ENCODE peak calls at places on chromosomes 1 and 21, in ten cellular contexts. L, Z, I, G, B, Y, T, O, S and J are unnamed samples.

GRCh38 chr1:40508375-40509341 is at the start of gene EXO5:
- DNase-seq in L (peak; percentile 82), Z (peak; percentile 64), I (peak; percentile 41), G (peak; percentile 93), B (peak; percentile 73), Y (peak; percentile 79), T (peak; percentile 72), O (peak; percentile 68), S (peak; percentile 61), J (peak; percentile 76)

GRCh38 chr1:203360772-203361171 is 9.8 kb upstream of the FMOD start:
- DNase-seq in L (no peak), Z (no peak), I (no peak), G (no peak), B (peak; percentile 7), Y (no peak), T (no peak), O (no peak), S (no peak), J (no peak)

GRCh38 chr1:232247669-232248068 is 382.3 kb downstream of the SIPA1L2 start:
- DNase-seq in L (no peak), Z (no peak), I (no peak), G (no peak), B (no peak), Y (no peak), T (no peak), O (no peak), S (no peak), J (no peak)

GRCh38 chr1:217482356-217483102 is 148.4 kb downstream of the GPATCH2 start:
- DNase-seq in L (peak; percentile 81), Z (no peak), I (peak; percentile 15), G (no peak), B (no peak), Y (no peak), T (peak; percentile 12), O (peak; percentile 90), S (no peak), J (no peak)

GRCh38 chr21:31509108-31510017 is 150.1 kb upstream of the SOD1 start:
- DNase-seq in L (peak; percentile 44), Z (peak; percentile 12), I (no peak), G (no peak), B (no peak), Y (peak; percentile 65), T (peak; percentile 58), O (peak; percentile 32), S (peak; percentile 12), J (peak; percentile 65)

GRCh38 chr21:27476696-27477095 is 509.8 kb upstream of the ADAMTS5 start:
- DNase-seq in L (peak; percentile 48), Z (no peak), I (no peak), G (no peak), B (peak; percentile 15), Y (no peak), T (no peak), O (peak; percentile 68), S (no peak), J (no peak)

GRCh38 chr21:29343517-29343916 is 44.8 kb downstream of the BACH1 start:
- DNase-seq in L (peak; percentile 64), Z (no peak), I (no peak), G (no peak), B (no peak), Y (no peak), T (no peak), O (peak; percentile 84), S (no peak), J (no peak)

GRCh38 chr1:181089777-181090505 is 1.4 kb downstream of the IER5 start:
- DNase-seq in L (peak; percentile 78), Z (peak; percentile 54), I (peak; percentile 34), G (peak; percentile 87), B (peak; percentile 58), Y (peak; percentile 73), T (peak; percentile 51), O (no peak), S (peak; percentile 34), J (peak; percentile 55)

GRCh38 chr21:38857152-38857825 is 51.6 kb downstream of the ETS2 start:
- DNase-seq in L (no peak), Z (no peak), I (no peak), G (no peak), B (no peak), Y (no peak), T (no peak), O (no peak), S (no peak), J (no peak)

GRCh38 chr1:44089371-44090070 is 29.1 kb upstream of the KLF17 start:
- DNase-seq in L (peak; percentile 43), Z (no peak), I (no peak), G (no peak), B (no peak), Y (no peak), T (no peak), O (peak; percentile 22), S (no peak), J (no peak)

GRCh38 chr1:11929849-11930248 is 3.6 kb upstream of the KIAA2013 start:
- DNase-seq in L (peak; percentile 87), Z (no peak), I (no peak), G (peak; percentile 87), B (peak; percentile 86), Y (no peak), T (no peak), O (peak; percentile 62), S (no peak), J (no peak)

GRCh38 chr1:10033359-10033845 is 644 bp downstream of the UBE4B start:
- DNase-seq in L (peak; percentile 36), Z (no peak), I (no peak), G (no peak), B (peak; percentile 41), Y (no peak), T (no peak), O (peak; percentile 42), S (no peak), J (no peak)

GRCh38 chr1:213122514-213122929 is 71.5 kb downstream of the RPS6KC1 start:
- DNase-seq in L (peak; percentile 37), Z (no peak), I (no peak), G (no peak), B (no peak), Y (no peak), T (no peak), O (peak; percentile 76), S (no peak), J (no peak)

GRCh38 chr1:5978452-5978851 is 13.8 kb downstream of the NPHP4 start:
- DNase-seq in L (no peak), Z (no peak), I (no peak), G (peak; percentile 67), B (peak; percentile 9), Y (no peak), T (no peak), O (no peak), S (no peak), J (no peak)

GRCh38 chr1:7573481-7573880 is 197.6 kb upstream of the VAMP3 start:
- DNase-seq in L (no peak), Z (no peak), I (no peak), G (no peak), B (no peak), Y (no peak), T (no peak), O (no peak), S (no peak), J (no peak)

GRCh38 chr21:42537106-42537742 is 23.6 kb downstream of the SLC37A1 start:
- DNase-seq in L (peak; percentile 6), Z (no peak), I (no peak), G (no peak), B (no peak), Y (peak; percentile 52), T (no peak), O (no peak), S (no peak), J (no peak)

GRCh38 chr1:204435246-204435885 is 23.7 kb upstream of the PPP1R15B start:
- DNase-seq in L (no peak), Z (no peak), I (no peak), G (no peak), B (no peak), Y (no peak), T (no peak), O (peak; percentile 91), S (no peak), J (no peak)

GRCh38 chr1:63935148-63935547 is 161.3 kb downstream of the ROR1 start:
- DNase-seq in L (peak; percentile 49), Z (no peak), I (no peak), G (no peak), B (no peak), Y (no peak), T (no peak), O (peak; percentile 55), S (no peak), J (no peak)

GRCh38 chr1:152907686-152908601 is at the start of gene IVL:
- DNase-seq in L (peak; percentile 9), Z (no peak), I (no peak), G (no peak), B (no peak), Y (no peak), T (no peak), O (no peak), S (no peak), J (no peak)

GRCh38 chr1:152000989-152001630 is 7.5 kb upstream of the S100A10 start:
- DNase-seq in L (no peak), Z (no peak), I (no peak), G (no peak), B (no peak), Y (no peak), T (no peak), O (no peak), S (no peak), J (no peak)

GRCh38 chr1:240967070-240967724 is 355.2 kb upstream of the GREM2 start:
- DNase-seq in L (peak; percentile 10), Z (no peak), I (no peak), G (no peak), B (no peak), Y (no peak), T (no peak), O (peak; percentile 30), S (no peak), J (no peak)

GRCh38 chr1:214623430-214623829 is 20.4 kb downstream of the CENPF start:
- DNase-seq in L (peak; percentile 33), Z (no peak), I (no peak), G (no peak), B (no peak), Y (no peak), T (no peak), O (peak; percentile 59), S (no peak), J (no peak)

GRCh38 chr1:41102653-41103052 is 81.1 kb upstream of the SLFNL1 start:
- DNase-seq in L (no peak), Z (no peak), I (no peak), G (no peak), B (no peak), Y (no peak), T (no peak), O (peak; percentile 17), S (no peak), J (no peak)

GRCh38 chr1:8629241-8630091 is 188.0 kb downstream of the RERE start:
- DNase-seq in L (no peak), Z (no peak), I (no peak), G (peak; percentile 60), B (no peak), Y (peak; percentile 54), T (no peak), O (peak; percentile 45), S (no peak), J (no peak)

GRCh38 chr1:215201301-215201700 is 118.8 kb downstream of the KCNK2 start:
- DNase-seq in L (peak; percentile 5), Z (no peak), I (no peak), G (no peak), B (no peak), Y (no peak), T (no peak), O (peak; percentile 59), S (no peak), J (no peak)

GRCh38 chr1:171655215-171656116 is 3.0 kb upstream of the MYOC start:
- DNase-seq in L (peak; percentile 80), Z (peak; percentile 70), I (peak; percentile 28), G (peak; percentile 91), B (peak; percentile 73), Y (peak; percentile 48), T (peak; percentile 59), O (peak; percentile 79), S (peak; percentile 38), J (peak; percentile 54)

GRCh38 chr1:224644553-224645154 is 28.5 kb downstream of the CNIH3 start:
- DNase-seq in L (peak; percentile 50), Z (peak; percentile 60), I (peak; percentile 22), G (no peak), B (peak; percentile 36), Y (peak; percentile 56), T (peak; percentile 24), O (peak; percentile 65), S (peak; percentile 4), J (peak; percentile 30)